ENCODE peak calls at places on chromosomes 5 and 9, in five cellular contexts. U is endothelial cell, Y is progenitor cell of endocrine pancreas, F is tibial artery, I is AG10803. X is an unnamed sample.

GRCh38 chr5:137856916-137857862 is 10.5 kb upstream of the MYOT start:
- DNase-seq in F (no peak), U (no peak), I (no peak), Y (no peak), X (no peak)

GRCh38 chr9:20557890-20558608 is 64.2 kb downstream of the MLLT3 start:
- DNase-seq in F (no peak), Y (no peak), U (no peak), I (no peak), X (no peak)

GRCh38 chr5:94066437-94067207 is 325.2 kb upstream of the POU5F2 start:
- DNase-seq in Y (no peak), F (no peak), I (no peak), U (no peak), X (no peak)

GRCh38 chr5:54442271-54442670 is 13.2 kb upstream of the HSPB3 start:
- DNase-seq in U (no peak), F (no peak), I (no peak), Y (no peak), X (no peak)

GRCh38 chr5:98938459-98938858 is 9.7 kb upstream of the CHD1 start:
- DNase-seq in F (no peak), Y (no peak), U (no peak), I (peak; percentile 76), X (no peak)

GRCh38 chr5:141084487-141084989 is 9.9 kb upstream of the PCDHB2 start:
- DNase-seq in Y (no peak), U (peak; percentile 66), I (peak; percentile 56), F (peak; percentile 74), X (no peak)

GRCh38 chr5:75052461-75053285 is at the start of gene GCNT4:
- DNase-seq in F (peak; percentile 80), U (peak; percentile 51), Y (peak; percentile 36), I (peak; percentile 67), X (no peak)

GRCh38 chr5:143807401-143807800 is 4.6 kb upstream of the HMHB1 start:
- DNase-seq in I (no peak), U (no peak), Y (no peak), F (no peak), X (no peak)

GRCh38 chr9:11319477-11320060 is 706.8 kb upstream of the PTPRD start:
- DNase-seq in F (no peak), Y (no peak), U (peak; percentile 25), I (no peak), X (no peak)

GRCh38 chr5:141785135-141785534 is 93.1 kb downstream of the PCDH1 start:
- DNase-seq in F (no peak), I (no peak), U (no peak), Y (no peak), X (no peak)

GRCh38 chr9:89926691-89927220 is 321.9 kb downstream of the GADD45G start:
- DNase-seq in Y (no peak), I (no peak), U (no peak), F (no peak), X (no peak)

GRCh38 chr9:91273853-91274552 is 87.7 kb downstream of the AUH start:
- DNase-seq in F (no peak), Y (no peak), U (no peak), I (peak; percentile 20), X (no peak)

GRCh38 chr5:139335811-139336210 is 5.8 kb upstream of the PAIP2 start:
- DNase-seq in Y (no peak), U (no peak), F (no peak), I (no peak), X (no peak)

GRCh38 chr9:76662476-76663281 is 101.6 kb upstream of the PCA3 start:
- DNase-seq in I (no peak), F (no peak), U (no peak), Y (no peak), X (no peak)
- TF ChIP-seq CTCF in I (no peak), F (no peak), U (no peak), Y (no peak), X (no peak)

GRCh38 chr5:150672237-150672883 is 11.3 kb downstream of the MYOZ3 start:
- DNase-seq in I (no peak), Y (no peak), F (peak; percentile 78), U (peak; percentile 64), X (no peak)
- TF ChIP-seq CTCF in I (no peak), Y (no peak), F (no peak), U (no peak), X (no peak)

GRCh38 chr5:179261301-179262125 is 83.7 kb downstream of the ADAMTS2 start:
- DNase-seq in Y (no peak), F (peak; percentile 65), U (peak; percentile 65), I (peak; percentile 48), X (peak; percentile 74)
- TF ChIP-seq CTCF in Y (peak; percentile 51), F (no peak), U (no peak), I (peak; percentile 47), X (peak; percentile 39)

DNA sequence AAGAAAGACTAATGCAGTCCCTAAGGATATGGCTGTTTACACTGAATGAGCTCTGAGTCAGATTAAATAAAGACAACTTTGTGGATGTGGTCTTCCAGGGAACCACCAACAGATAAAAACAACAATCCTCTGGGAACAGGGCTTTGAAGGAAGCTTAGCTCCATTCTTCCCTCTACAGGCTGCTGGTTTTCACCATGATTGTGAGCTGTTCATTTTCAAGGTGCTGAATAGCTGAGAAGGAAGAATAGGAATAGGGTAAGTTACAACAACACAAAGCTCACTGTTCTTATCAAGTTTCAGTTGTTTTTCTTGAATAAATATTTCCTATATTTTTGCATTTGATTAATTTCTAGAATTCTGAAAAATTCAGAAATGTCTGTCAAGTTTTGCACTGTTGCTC is 25.9 kb upstream of the PTAR1 start:
- DNase-seq in F (no peak), I (peak; percentile 33), Y (no peak), U (no peak), X (no peak)
- TF ChIP-seq CTCF in F (no peak), I (peak; percentile 51), Y (no peak), U (no peak), X (peak; percentile 8)

DNA sequence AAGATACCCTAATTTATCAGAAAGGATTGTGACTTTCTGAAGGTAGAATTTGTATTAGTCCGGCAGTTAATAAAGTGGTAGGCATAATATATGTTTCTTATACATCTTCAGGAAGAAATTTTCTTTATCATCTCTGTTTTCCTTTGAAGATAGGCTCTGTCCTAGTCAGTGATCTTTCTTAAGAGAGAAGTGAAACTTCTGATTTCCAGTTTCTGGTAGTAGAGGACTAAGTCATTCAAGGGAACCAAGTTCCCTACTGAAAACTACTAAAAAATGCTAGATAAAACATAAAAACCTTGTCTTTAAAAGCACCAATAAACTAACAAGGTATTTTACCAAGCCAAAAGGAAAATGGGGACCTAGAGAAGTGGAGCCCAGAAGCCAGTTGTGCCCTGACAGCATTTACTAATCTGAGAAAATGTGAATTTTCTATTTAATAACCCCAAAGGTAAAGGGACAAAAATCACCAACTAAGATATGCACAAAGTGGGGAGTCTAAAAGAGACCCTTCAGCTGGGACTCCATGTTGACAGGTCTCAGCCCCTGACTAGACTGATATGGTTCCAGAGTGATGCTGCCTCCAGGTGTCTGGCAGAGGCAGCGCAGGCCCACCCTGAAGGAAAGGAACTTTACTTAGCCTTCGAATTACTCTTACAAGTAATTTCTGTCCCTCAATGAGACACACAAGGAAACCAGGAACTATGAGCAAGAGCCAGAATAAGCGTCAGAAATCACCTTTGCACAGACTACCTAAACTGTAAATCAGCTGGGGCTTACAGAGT is 72.7 kb downstream of the FAM78A start:
- DNase-seq in F (no peak), U (no peak), Y (no peak), I (no peak), X (no peak)
- TF ChIP-seq CTCF in F (no peak), U (peak; percentile 23), Y (no peak), I (peak; percentile 15), X (no peak)

GRCh38 chr5:119706049-119706448 is 76.7 kb downstream of the FAM170A start:
- DNase-seq in Y (no peak), I (no peak), F (no peak), U (no peak), X (no peak)

DNA sequence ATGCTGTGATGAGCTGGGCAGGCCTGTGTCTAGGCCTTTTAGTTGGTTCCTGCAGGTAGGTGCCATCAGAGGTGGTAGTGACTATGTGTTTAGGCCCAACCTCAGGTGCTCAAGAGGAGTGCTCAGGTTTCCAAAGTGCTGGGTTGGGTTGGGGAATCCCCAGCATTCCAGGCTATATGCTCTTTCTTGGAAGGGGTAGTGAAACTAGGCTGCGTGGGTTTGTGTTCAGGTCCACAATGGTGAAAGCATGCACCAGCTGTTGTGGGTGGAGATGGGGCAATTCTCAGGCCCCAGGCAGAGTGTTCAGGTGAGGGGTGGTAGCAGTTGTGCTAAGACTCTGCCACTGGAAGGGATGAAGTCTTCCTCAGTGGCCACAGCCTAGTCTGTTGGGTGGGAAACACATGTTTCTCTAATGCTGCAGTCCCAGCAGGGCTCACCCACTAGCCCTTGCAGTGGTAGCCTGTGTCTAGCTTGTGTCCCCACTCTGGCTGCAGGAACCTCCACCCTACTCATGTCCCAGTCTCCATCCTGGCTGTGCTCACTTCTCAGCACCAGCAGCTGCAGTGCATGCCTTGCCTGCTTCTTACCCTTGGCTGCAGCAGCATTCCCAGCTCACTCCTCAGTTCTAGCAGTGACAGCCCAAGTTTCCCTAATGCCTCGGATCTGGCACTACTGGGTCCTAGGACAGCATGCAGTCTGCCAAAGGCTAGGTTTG is 78.9 kb downstream of the FAM170A start:
- DNase-seq in F (no peak), I (no peak), Y (no peak), U (no peak), X (no peak)
- TF ChIP-seq CTCF in F (no peak), I (no peak), Y (no peak), U (no peak), X (no peak)

GRCh38 chr5:123601610-123602009 is 89.6 kb downstream of the CSNK1G3 start:
- DNase-seq in Y (no peak), I (no peak), U (no peak), F (no peak), X (no peak)
- TF ChIP-seq CTCF in Y (no peak), I (no peak), U (no peak), F (no peak), X (no peak)